ENCODE peak calls at places on chromosomes 12 and 14, in seven cellular contexts. T is astrocyte; S is stimulated activated CD4-positive, alpha-beta T cell treated with anti-CD3 and anti-CD28 coated beads, Interleukin-4, amount 100 ng/mL, for 4 hours; P is choroid plexus epithelial cell; E is C1 segment of cervical spinal cord; R is substantia nigra; X is cortex of kidney. B is an unnamed sample.

GRCh38 chr12:104710940-104711725 is 247.0 kb downstream of the SLC41A2 start:
- DNase-seq in T (peak; percentile 48), S (no peak), P (peak; percentile 74), E (no peak), R (no peak), X (no peak), B (no peak)

GRCh38 chr14:99955826-99956455 is 109.3 kb upstream of the EVL start:
- DNase-seq in T (no peak), S (no peak), P (no peak), E (no peak), R (no peak), X (no peak), B (no peak)

GRCh38 chr14:100902295-100902694 is 1.2 kb downstream of the RTL1 start:
- DNase-seq in T (no peak), S (no peak), P (no peak), E (no peak), R (no peak), X (no peak), B (no peak)

GRCh38 chr14:53306267-53306721 is 153.2 kb upstream of the DDHD1 start:
- DNase-seq in T (peak; percentile 88), S (peak; percentile 31), P (peak; percentile 77), E (no peak), R (peak; percentile 71), X (no peak), B (peak; percentile 11)

GRCh38 chr14:54503476-54503875 is 6.2 kb upstream of the CGRRF1 start:
- DNase-seq in T (peak; percentile 37), S (no peak), P (peak; percentile 72), E (no peak), R (no peak), X (no peak), B (no peak)

GRCh38 chr14:69606258-69606657 is 5.1 kb upstream of the SUSD6 start:
- DNase-seq in T (no peak), S (no peak), P (no peak), E (no peak), R (no peak), X (no peak), B (no peak)

GRCh38 chr14:77284066-77284855 is 13.3 kb upstream of the NGB start:
- DNase-seq in T (no peak), S (no peak), P (no peak), E (no peak), R (no peak), X (no peak), B (no peak)

GRCh38 chr12:93743999-93744689 is 67.0 kb downstream of the CRADD start:
- DNase-seq in T (no peak), S (no peak), P (no peak), E (no peak), R (no peak), X (no peak), B (no peak)

GRCh38 chr12:113161415-113162016 is 12.0 kb downstream of the CFAP73 start:
- DNase-seq in T (peak; percentile 23), S (peak; percentile 25), P (no peak), E (no peak), R (no peak), X (no peak), B (no peak)

GRCh38 chr12:131782061-131782460 is 46.1 kb upstream of the MMP17 start:
- DNase-seq in T (no peak), S (no peak), P (no peak), E (no peak), R (no peak), X (no peak), B (no peak)

GRCh38 chr12:68235576-68235975 is 10.0 kb upstream of the IL26 start:
- DNase-seq in T (no peak), S (no peak), P (no peak), E (no peak), R (no peak), X (no peak), B (no peak)

GRCh38 chr12:116591608-116592115 is 32.5 kb downstream of the MAP1LC3B2 start:
- DNase-seq in T (peak; percentile 35), S (no peak), P (peak; percentile 40), E (no peak), R (no peak), X (no peak), B (no peak)

GRCh38 chr12:65501093-65501621 is 222.7 kb downstream of the MSRB3 start:
- DNase-seq in T (peak; percentile 39), S (no peak), P (no peak), E (no peak), R (peak; percentile 24), X (no peak), B (no peak)

GRCh38 chr14:52402812-52403526 is 88.9 kb downstream of the PTGER2 start:
- DNase-seq in T (peak; percentile 81), S (no peak), P (peak; percentile 77), E (no peak), R (no peak), X (no peak), B (no peak)

GRCh38 chr12:129911437-129912049 is 7.7 kb upstream of the TMEM132D start:
- DNase-seq in T (peak; percentile 23), S (no peak), P (peak; percentile 75), E (peak; percentile 18), R (peak; percentile 74), X (no peak), B (no peak)

GRCh38 chr12:57111046-57111698 is at the start of gene STAT6:
- DNase-seq in T (peak; percentile 67), S (peak; percentile 88), P (peak; percentile 95), E (peak; percentile 69), R (no peak), X (no peak), B (peak; percentile 70)

GRCh38 chr12:23803547-23803946 is 145.9 kb downstream of the SOX5 start:
- DNase-seq in T (peak; percentile 2), S (no peak), P (no peak), E (no peak), R (no peak), X (no peak), B (no peak)

GRCh38 chr12:121499929-121500793 is 80.7 kb downstream of the KDM2B start:
- DNase-seq in T (peak; percentile 15), S (peak; percentile 65), P (peak; percentile 76), E (no peak), R (peak; percentile 36), X (no peak), B (peak; percentile 76)